ENCODE peak calls at places on chromosomes 11 and 22, in nine cellular contexts. G is fibroblast of the aortic adventitia; Y is HL-60; H is NCI-H1417; Z is astrocyte of the spinal cord; Q is HEK293T; J is progenitor cell of endocrine pancreas; M is left ventricle myocardium superior; A is activated CD4-positive, alpha-beta T cell treated with anti-CD3 and anti-CD28 coated beads, Interleukin-2, amount 10 ng/mL, durations not matched to agents 7 days and 5 days. W is an unnamed sample.

GRCh38 chr11:12862761-12863469 is 146.2 kb upstream of the RASSF10 start:
- DNase-seq in G (peak; percentile 85), Y (no peak), H (no peak), Z (peak; percentile 89), Q (peak; percentile 50), J (no peak), M (peak; percentile 62), A (no peak), W (peak; percentile 82)

GRCh38 chr22:41873391-41873790 is 40.5 kb downstream of the SREBF2 start:
- DNase-seq in G (no peak), Y (no peak), H (no peak), Z (no peak), Q (no peak), J (no peak), M (no peak), A (peak; percentile 48), W (no peak)

GRCh38 chr11:93005239-93005638 is 35.8 kb downstream of the MTNR1B start:
- DNase-seq in G (peak; percentile 38), Y (no peak), H (no peak), Z (peak; percentile 14), Q (no peak), J (no peak), M (no peak), A (no peak), W (peak; percentile 49)

GRCh38 chr11:70099578-70100282 is 21.6 kb downstream of the ANO1 start:
- DNase-seq in G (peak; percentile 4), Y (no peak), H (no peak), Z (peak; percentile 47), Q (no peak), J (no peak), M (peak; percentile 23), A (no peak), W (no peak)

GRCh38 chr11:115464269-115464668 is 39.9 kb downstream of the CADM1 start:
- DNase-seq in G (no peak), Y (no peak), H (no peak), Z (peak; percentile 46), Q (no peak), J (no peak), M (no peak), A (no peak), W (no peak)

GRCh38 chr22:19811211-19811621 is 43.5 kb downstream of the GNB1L start:
- DNase-seq in G (no peak), Y (no peak), H (no peak), Z (no peak), Q (no peak), J (no peak), M (no peak), A (no peak), W (no peak)

GRCh38 chr22:35217541-35217940 is 39.8 kb upstream of the HMGXB4 start:
- DNase-seq in G (no peak), Y (no peak), H (no peak), Z (no peak), Q (no peak), J (no peak), M (no peak), A (no peak), W (no peak)

GRCh38 chr22:49825944-49826602 is 1.6 kb downstream of the BRD1 start:
- DNase-seq in G (peak; percentile 37), Y (peak; percentile 38), H (no peak), Z (peak; percentile 37), Q (no peak), J (no peak), M (no peak), A (peak; percentile 63), W (peak; percentile 70)

GRCh38 chr22:50473855-50474671 is 772 bp downstream of the SBF1 start:
- DNase-seq in G (peak; percentile 50), Y (peak; percentile 12), H (peak; percentile 26), Z (peak; percentile 49), Q (peak; percentile 46), J (no peak), M (peak; percentile 62), A (peak; percentile 29), W (peak; percentile 61)

GRCh38 chr11:91730071-91730470 is 494.5 kb upstream of the FAT3 start:
- DNase-seq in G (no peak), Y (no peak), H (no peak), Z (peak; percentile 2), Q (no peak), J (no peak), M (no peak), A (no peak), W (no peak)

GRCh38 chr11:119480375-119481020 is 57.5 kb upstream of the THY1 start:
- DNase-seq in G (no peak), Y (no peak), H (no peak), Z (no peak), Q (no peak), J (no peak), M (no peak), A (no peak), W (no peak)

GRCh38 chr11:133198326-133198725 is 334.0 kb downstream of the OPCML start:
- DNase-seq in G (no peak), Y (no peak), H (no peak), Z (no peak), Q (no peak), J (no peak), M (no peak), A (no peak), W (no peak)

GRCh38 chr11:65590240-65590738 is 5.3 kb downstream of the KCNK7 start:
- DNase-seq in G (no peak), Y (no peak), H (peak; percentile 17), Z (no peak), Q (no peak), J (no peak), M (peak; percentile 76), A (no peak), W (no peak)

GRCh38 chr11:46285594-46286033 is 8.2 kb downstream of the CREB3L1 start:
- DNase-seq in G (peak; percentile 86), Y (no peak), H (no peak), Z (no peak), Q (no peak), J (no peak), M (peak; percentile 78), A (no peak), W (peak; percentile 88)

W was measured in fibroblast of mammary gland.